ENCODE peak calls at places on chromosomes 2 and 18, in six cellular contexts. R is caudate nucleus; E is activated T-helper 1 cell treated with anti-CD3 and anti-CD28 coated beads, Interleukin-12 subunit alpha, Interleukin-12 subunit beta, Interleukin-2, Interleukin-4 antibody, amounts not matched to agents 30 ng/mL and 10 ng/mL and 1 ng/mL, durations not matched to agents 14 hours and 24 hours and 36 hours; N is endothelial cell; A is cerebellar cortex; W is MV-4-11. L is an unnamed sample.
A peak's percentile ranks its signal among the peaks of the same experiment; 100 is the strongest.

GRCh38 chr18:7950380-7951143 is 383.4 kb downstream of the PTPRM start:
- DNase-seq in R (no peak), E (no peak), N (no peak), A (no peak), W (no peak), L (no peak)

GRCh38 chr2:200913654-200914053 is 24.5 kb downstream of the NIF3L1 start:
- DNase-seq in R (no peak), E (no peak), N (no peak), A (no peak), W (no peak), L (no peak)

GRCh38 chr2:47617028-47617427 is 165.9 kb upstream of the MSH6 start:
- DNase-seq in R (no peak), E (no peak), N (no peak), A (no peak), W (no peak), L (no peak)

GRCh38 chr2:127418300-127419111 is at the start of gene PROC:
- DNase-seq in R (no peak), E (no peak), N (no peak), A (no peak), W (no peak), L (no peak)

GRCh38 chr2:164657129-164657528 is 35.8 kb upstream of the GRB14 start:
- DNase-seq in R (no peak), E (no peak), N (no peak), A (no peak), W (no peak), L (no peak)

GRCh38 chr2:21070322-21071257 is 26.7 kb upstream of the APOB start:
- DNase-seq in R (no peak), E (no peak), N (no peak), A (no peak), W (no peak), L (no peak)

GRCh38 chr2:101827246-101827645 is 129.7 kb downstream of the MAP4K4 start:
- DNase-seq in R (no peak), E (no peak), N (no peak), A (no peak), W (no peak), L (no peak)

GRCh38 chr2:130351495-130352125 is 4.2 kb upstream of the PTPN18 start:
- DNase-seq in R (no peak), E (no peak), N (no peak), A (no peak), W (no peak), L (no peak)

GRCh38 chr2:64875368-64875767 is 113.8 kb upstream of the SLC1A4 start:
- DNase-seq in R (no peak), E (no peak), N (no peak), A (no peak), W (no peak), L (no peak)

GRCh38 chr2:73825408-73825807 is 3.4 kb upstream of the STAMBP start:
- DNase-seq in R (no peak), E (no peak), N (no peak), A (no peak), W (no peak), L (no peak)

GRCh38 chr2:74530239-74531161 is 767 bp downstream of the HTRA2 start:
- DNase-seq in R (no peak), E (peak; percentile 42), N (peak; percentile 29), A (peak; percentile 28), W (peak; percentile 33), L (no peak)

GRCh38 chr2:190280565-190281330 is 38.9 kb downstream of the HIBCH start:
- DNase-seq in R (no peak), E (no peak), N (no peak), A (no peak), W (no peak), L (no peak)

GRCh38 chr2:120398961-120399888 is 53.3 kb downstream of the INHBB start:
- DNase-seq in R (no peak), E (no peak), N (no peak), A (no peak), W (no peak), L (no peak)

GRCh38 chr2:66803651-66804050 is 368.7 kb downstream of the MEIS1 start:
- DNase-seq in R (no peak), E (no peak), N (no peak), A (no peak), W (no peak), L (no peak)

GRCh38 chr2:148300534-148300933 is 279.6 kb downstream of the MBD5 start:
- DNase-seq in R (no peak), E (no peak), N (no peak), A (no peak), W (no peak), L (no peak)

GRCh38 chr2:143807192-143807591 is 678.0 kb downstream of the ARHGAP15 start:
- DNase-seq in R (no peak), E (no peak), N (no peak), A (no peak), W (no peak), L (no peak)

GRCh38 chr18:79410731-79411613 is 15.2 kb downstream of the NFATC1 start:
- DNase-seq in R (no peak), E (no peak), N (no peak), A (no peak), W (no peak), L (no peak)

GRCh38 chr2:219249203-219249980 is 3.7 kb upstream of the TUBA4B start:
- DNase-seq in R (peak; percentile 24), E (peak; percentile 44), N (peak; percentile 11), A (peak; percentile 26), W (peak; percentile 43), L (peak; percentile 80)

GRCh38 chr2:30321466-30321865 is 90.1 kb downstream of the LBH start:
- DNase-seq in R (no peak), E (no peak), N (no peak), A (no peak), W (no peak), L (no peak)

GRCh38 chr2:20299113-20299512 is 51.5 kb downstream of the PUM2 start:
- DNase-seq in R (no peak), E (no peak), N (no peak), A (no peak), W (no peak), L (no peak)

GRCh38 chr2:18795881-18796280 is 206.5 kb upstream of the NT5C1B start:
- DNase-seq in R (no peak), E (no peak), N (no peak), A (no peak), W (no peak), L (no peak)

GRCh38 chr2:159873136-159873728 is 75.2 kb upstream of the CD302 start:
- DNase-seq in R (no peak), E (no peak), N (no peak), A (no peak), W (peak; percentile 65), L (no peak)

GRCh38 chr2:27638023-27638637 is 9.3 kb downstream of the GPN1 start:
- DNase-seq in R (no peak), E (no peak), N (no peak), A (no peak), W (no peak), L (no peak)

GRCh38 chr18:79186649-79187048 is 117.5 kb downstream of the ATP9B start:
- DNase-seq in R (no peak), E (no peak), N (no peak), A (no peak), W (no peak), L (no peak)

GRCh38 chr2:18749912-18750526 is 160.7 kb upstream of the NT5C1B start:
- DNase-seq in R (no peak), E (no peak), N (peak; percentile 61), A (peak; percentile 56), W (peak; percentile 3), L (no peak)

GRCh38 chr2:69188174-69188900 is 175.4 kb downstream of the ANTXR1 start:
- DNase-seq in R (no peak), E (no peak), N (no peak), A (no peak), W (no peak), L (no peak)

GRCh38 chr2:23925702-23926288 is 1.1 kb downstream of the ATAD2B start:
- DNase-seq in R (peak; percentile 58), E (peak; percentile 63), N (peak; percentile 30), A (peak; percentile 57), W (peak; percentile 97), L (peak; percentile 62)

GRCh38 chr2:48170281-48170680 is 264.0 kb upstream of the FBXO11 start:
- DNase-seq in R (no peak), E (no peak), N (no peak), A (no peak), W (no peak), L (no peak)

GRCh38 chr2:224986479-224986878 is 55.8 kb downstream of the DOCK10 start:
- DNase-seq in R (no peak), E (no peak), N (no peak), A (no peak), W (no peak), L (no peak)

GRCh38 chr18:79740741-79741700 is 56.7 kb upstream of the KCNG2 start:
- DNase-seq in R (no peak), E (no peak), N (no peak), A (no peak), W (peak; percentile 29), L (no peak)